ENCODE peak calls at places on chromosomes 4 and X, in seven cellular contexts. C is SK-N-SH, N is HepG2, I is HCT116, J is K562, E is H1, L is GM12878. T is an unnamed sample.

GRCh38 chr4:140137654-140138053 is 16.3 kb downstream of the MAML3 start:
- DNase-seq in C (no peak), N (no peak), I (no peak), J (no peak), E (no peak), L (no peak), T (peak; percentile 57)

GRCh38 chr4:2259036-2259540 is 2.8 kb downstream of the MXD4 start:
- DNase-seq in C (no peak), N (no peak), I (no peak), J (no peak), E (no peak), L (no peak), T (no peak)

GRCh38 chrX:30635630-30636029 is 17.6 kb upstream of the GK start:
- DNase-seq in C (peak; percentile 37), N (no peak), I (no peak), J (peak; percentile 12), E (no peak), L (no peak), T (no peak)

GRCh38 chr4:73904491-73904890 is 35.3 kb downstream of the CXCL1 start:
- DNase-seq in C (no peak), N (no peak), I (no peak), J (peak; percentile 13), E (no peak), L (no peak), T (no peak)

GRCh38 chrX:68307767-68308166 is 125.5 kb downstream of the OPHN1 start:
- DNase-seq in C (no peak), N (no peak), I (peak; percentile 12), J (no peak), E (no peak), L (no peak), T (no peak)

GRCh38 chr4:45795165-45795564 is 328.7 kb downstream of the GABRG1 start:
- DNase-seq in C (no peak), N (no peak), I (no peak), J (no peak), E (no peak), L (no peak), T (no peak)

GRCh38 chrX:7147431-7147977 is at the start of gene STS:
- DNase-seq in C (peak; percentile 39), N (no peak), I (no peak), J (no peak), E (peak; percentile 49), L (no peak), T (no peak)

GRCh38 chr4:11505225-11505971 is 76.7 kb upstream of the HS3ST1 start:
- DNase-seq in C (no peak), N (no peak), I (peak; percentile 99), J (no peak), E (no peak), L (no peak), T (no peak)

GRCh38 chr4:68466185-68466584 is 18.9 kb downstream of the TMPRSS11E start:
- DNase-seq in C (no peak), N (no peak), I (peak; percentile 18), J (no peak), E (no peak), L (no peak), T (no peak)

GRCh38 chrX:150663061-150663460 is 30.1 kb upstream of the MTMR1 start:
- DNase-seq in C (peak; percentile 33), N (no peak), I (no peak), J (no peak), E (no peak), L (no peak), T (no peak)

GRCh38 chr4:95701500-95701899 is 138.4 kb upstream of the PDHA2 start:
- DNase-seq in C (no peak), N (no peak), I (no peak), J (no peak), E (no peak), L (no peak), T (no peak)

GRCh38 chr4:74886490-74886889 is 46.4 kb upstream of the PARM1 start:
- DNase-seq in C (no peak), N (no peak), I (no peak), J (no peak), E (no peak), L (no peak), T (no peak)

GRCh38 chrX:46959101-46959500 is 46.9 kb downstream of the JADE3 start:
- DNase-seq in C (no peak), N (no peak), I (no peak), J (no peak), E (no peak), L (no peak), T (no peak)
- TF ChIP-seq JUND in C (no peak), N (no peak), I (no peak), J (no peak), E (no peak), L (no peak), T (no peak)

DNA sequence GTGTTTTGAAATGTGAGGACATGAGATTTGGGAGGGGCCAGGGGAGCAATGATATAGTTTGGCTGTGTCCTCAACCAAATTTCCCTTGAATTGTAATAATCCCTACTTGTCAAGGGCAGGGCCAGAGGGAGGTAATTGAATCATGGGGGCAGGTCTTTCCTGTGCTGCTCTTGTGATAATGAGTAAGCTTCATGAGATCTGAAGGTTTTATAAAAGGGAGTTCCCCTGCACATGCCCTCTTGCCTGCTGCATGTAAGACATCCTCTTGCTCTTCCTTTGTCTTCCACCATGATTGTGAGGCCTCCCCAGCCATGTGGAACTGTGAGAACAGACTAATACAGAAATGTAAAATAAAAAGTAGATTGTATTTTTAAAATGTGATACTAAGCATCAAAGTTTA is 1294.9 kb downstream of the ADGRL3 start:
- DNase-seq in C (no peak), N (no peak), I (no peak), J (no peak), E (no peak), L (no peak), T (no peak)
- TF ChIP-seq JUND in C (no peak), N (no peak), I (no peak), J (no peak), E (no peak), L (no peak), T (no peak)

GRCh38 chr4:77006753-77007355 is 57.3 kb downstream of the SEPTIN11 start:
- DNase-seq in C (peak; percentile 38), N (no peak), I (no peak), J (no peak), E (no peak), L (no peak), T (no peak)
- TF ChIP-seq JUND in C (no peak), N (no peak), I (no peak), J (no peak), E (no peak), L (no peak), T (no peak)

GRCh38 chr4:105805501-105806120 is 89.7 kb upstream of the NPNT start:
- DNase-seq in C (no peak), N (no peak), I (no peak), J (no peak), E (no peak), L (no peak), T (no peak)

GRCh38 chr4:105808030-105808429 is 87.2 kb upstream of the NPNT start:
- DNase-seq in C (no peak), N (no peak), I (no peak), J (no peak), E (no peak), L (no peak), T (no peak)

GRCh38 chr4:105807496-105807895 is 87.8 kb upstream of the NPNT start:
- DNase-seq in C (no peak), N (no peak), I (no peak), J (no peak), E (no peak), L (no peak), T (no peak)

GRCh38 chr4:105808459-105809041 is 86.7 kb upstream of the NPNT start:
- DNase-seq in C (peak; percentile 13), N (no peak), I (peak; percentile 7), J (no peak), E (no peak), L (no peak), T (peak; percentile 19)
- TF ChIP-seq JUND in C (peak; percentile 60), N (no peak), I (no peak), J (no peak), E (no peak), L (no peak), T (no peak)